ENCODE peak calls at places on chromosomes 5 and 9, in eight cellular contexts. U, S, E, V, C, D, O and Q are unnamed samples. For H3K4me1, the result is how much of the 10 kb centered on the place peaks cover.

GRCh38 chr9:70658765-70659164 is 244.3 kb upstream of the KLF9 start:
- DNase-seq in D (no peak), V (no peak), S (no peak), C (no peak), O (no peak), U (no peak), E (no peak), Q (no peak)

GRCh38 chr5:147819371-147819770 is 12.1 kb downstream of the SPINK1 start:
- DNase-seq in E (no peak), V (no peak), C (no peak), S (no peak), U (no peak), D (no peak), O (no peak), Q (no peak)

GRCh38 chr5:32420506-32420905 is 24.0 kb downstream of the ZFR start:
- DNase-seq in U (no peak), O (no peak), S (no peak), C (no peak), V (no peak), E (peak), D (no peak), Q (no peak)

GRCh38 chr9:136724772-136725171 is 12.4 kb downstream of the DIPK1B start:
- DNase-seq in C (no peak), O (no peak), U (no peak), E (no peak), V (no peak), D (no peak), S (no peak), Q (no peak)

GRCh38 chr9:121612511-121612998 is 38.9 kb upstream of the DAB2IP start:
- DNase-seq in C (no peak), O (peak), D (no peak), V (no peak), U (no peak), E (no peak), S (peak), Q (peak)

GRCh38 chr9:129291041-129291501 is 113.0 kb upstream of the IER5L start:
- DNase-seq in S (no peak), C (peak), O (no peak), U (no peak), V (no peak), E (no peak), D (peak), Q (no peak)

GRCh38 chr5:55920784-55921183 is 69.6 kb downstream of the IL31RA start:
- DNase-seq in E (no peak), V (no peak), D (no peak), U (no peak), O (no peak), C (no peak), S (no peak), Q (peak)

GRCh38 chr9:125238127-125238914 is 2.8 kb downstream of the HSPA5 start:
- DNase-seq in S (no peak), U (no peak), O (no peak), D (no peak), C (no peak), V (no peak), E (no peak), Q (no peak)

GRCh38 chr9:111870774-111871542 is 25.7 kb upstream of the UGCG start:
- DNase-seq in O (no peak), U (no peak), V (no peak), S (no peak), C (no peak), D (no peak), E (no peak), Q (no peak)

GRCh38 chr9:137341227-137341626 is 39.2 kb upstream of the NRARP start:
- DNase-seq in U (peak), C (no peak), V (no peak), O (no peak), E (no peak), D (no peak), S (no peak), Q (no peak)

GRCh38 chr5:132090107-132090506 is 16.5 kb downstream of the CSF2 start:
- DNase-seq in O (no peak), U (no peak), S (no peak), C (no peak), E (peak), V (no peak), D (no peak), Q (no peak)

GRCh38 chr5:131218392-131218791 is 45.5 kb upstream of the CDC42SE2 start:
- DNase-seq in E (peak), S (no peak), V (no peak), O (no peak), C (no peak), U (no peak), D (no peak), Q (no peak)

DNA sequence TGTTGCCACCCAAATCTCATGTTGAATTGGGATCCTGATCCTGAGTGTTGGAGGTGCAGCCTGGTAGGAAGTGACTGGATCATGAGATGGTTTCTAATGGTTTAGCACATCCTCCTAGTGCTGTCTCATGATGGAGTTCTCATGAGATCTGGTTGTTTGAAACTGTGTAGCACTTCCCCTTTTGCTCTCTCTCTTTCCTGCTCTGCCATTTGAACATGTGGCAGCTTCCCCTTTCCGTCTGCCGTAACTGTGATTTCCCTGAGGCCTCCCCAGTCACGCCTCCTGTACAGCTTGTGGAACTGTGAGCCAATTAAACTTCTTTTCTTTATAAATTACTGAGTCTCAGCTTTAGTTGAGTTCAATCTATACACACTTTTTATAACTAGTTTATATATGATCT is 756.8 kb upstream of the CDH6 start:
- DNase-seq in O (no peak), D (no peak), E (no peak), V (no peak), S (no peak), U (peak), C (no peak), Q (no peak)
- H3K4me3 ChIP-seq in O (no peak), D (no peak), E (no peak), V (no peak), S (no peak), U (no peak), C (no peak), Q (no peak)

DNA sequence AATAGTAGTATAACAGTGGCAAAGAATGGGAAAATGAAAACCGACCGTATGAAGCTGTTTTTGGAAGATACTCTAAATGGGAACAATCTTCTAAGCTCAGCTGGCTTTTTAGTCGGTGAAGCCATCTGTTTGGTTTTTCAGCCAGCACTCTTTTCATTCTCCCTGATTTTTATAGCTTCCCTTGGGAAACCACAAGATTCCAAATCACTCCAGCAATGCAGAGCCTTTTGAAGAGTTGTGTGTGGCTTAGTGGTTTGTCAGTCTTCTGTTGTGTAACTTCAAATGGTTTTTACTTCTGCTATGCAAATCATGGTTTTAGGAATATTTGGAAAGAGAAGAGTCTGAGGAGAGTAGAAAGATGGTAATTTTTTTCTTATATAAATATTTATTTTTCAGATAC is 180.7 kb downstream of the KDM4C start:
- DNase-seq in C (no peak), O (no peak), V (no peak), U (no peak), S (no peak), D (no peak), E (peak), Q (no peak)
- H3K4me1 ChIP-seq in C (under half), O (under half), V (under half), U (under half), S (under half), D (under half), E (under half), Q (under half)

GRCh38 chr5:150307617-150308426 is 5.1 kb upstream of the ARSI start:
- DNase-seq in O (no peak), C (no peak), V (no peak), E (no peak), U (no peak), D (no peak), S (no peak), Q (no peak)

GRCh38 chr5:150309898-150310269 is 7.2 kb upstream of the ARSI start:
- DNase-seq in U (no peak), V (no peak), S (no peak), E (no peak), D (no peak), O (no peak), C (no peak), Q (no peak)

GRCh38 chr5:150306775-150307174 is 4.1 kb upstream of the ARSI start:
- DNase-seq in O (no peak), C (no peak), D (no peak), S (no peak), V (no peak), E (no peak), U (no peak), Q (no peak)

GRCh38 chr5:150311015-150311692 is 8.4 kb upstream of the ARSI start:
- DNase-seq in C (no peak), E (no peak), O (no peak), U (no peak), V (no peak), S (no peak), D (no peak), Q (no peak)

GRCh38 chr5:150309101-150309897 is 6.6 kb upstream of the ARSI start:
- DNase-seq in V (no peak), S (no peak), E (no peak), O (no peak), C (no peak), D (no peak), U (peak), Q (no peak)
- H3K4me3 ChIP-seq in V (no peak), S (no peak), E (no peak), O (no peak), C (no peak), D (no peak), U (no peak), Q (no peak)

GRCh38 chr5:151066920-151067319 is 13.9 kb downstream of the TNIP1 start:
- DNase-seq in U (no peak), O (no peak), C (no peak), S (no peak), D (no peak), V (no peak), E (no peak), Q (no peak)
- H3K4me1 ChIP-seq in U (half or more), O (half or more), C (half or more), S (half or more), D (under half), V (half or more), E (half or more), Q (under half)

GRCh38 chr5:38648703-38649291 is 92.4 kb upstream of the LIFR start:
- DNase-seq in O (no peak), E (no peak), C (no peak), D (no peak), U (no peak), V (no peak), S (no peak), Q (no peak)

GRCh38 chr5:38653389-38653788 is 96.9 kb upstream of the LIFR start:
- DNase-seq in C (no peak), U (no peak), S (no peak), V (no peak), E (no peak), O (no peak), D (no peak), Q (no peak)

GRCh38 chr5:38651806-38652205 is 95.4 kb upstream of the LIFR start:
- DNase-seq in O (no peak), C (no peak), U (no peak), E (no peak), D (no peak), S (no peak), V (no peak), Q (no peak)

GRCh38 chr5:38655691-38656090 is 99.2 kb upstream of the LIFR start:
- DNase-seq in V (no peak), D (no peak), U (no peak), S (no peak), E (no peak), C (no peak), O (no peak), Q (no peak)

DNA sequence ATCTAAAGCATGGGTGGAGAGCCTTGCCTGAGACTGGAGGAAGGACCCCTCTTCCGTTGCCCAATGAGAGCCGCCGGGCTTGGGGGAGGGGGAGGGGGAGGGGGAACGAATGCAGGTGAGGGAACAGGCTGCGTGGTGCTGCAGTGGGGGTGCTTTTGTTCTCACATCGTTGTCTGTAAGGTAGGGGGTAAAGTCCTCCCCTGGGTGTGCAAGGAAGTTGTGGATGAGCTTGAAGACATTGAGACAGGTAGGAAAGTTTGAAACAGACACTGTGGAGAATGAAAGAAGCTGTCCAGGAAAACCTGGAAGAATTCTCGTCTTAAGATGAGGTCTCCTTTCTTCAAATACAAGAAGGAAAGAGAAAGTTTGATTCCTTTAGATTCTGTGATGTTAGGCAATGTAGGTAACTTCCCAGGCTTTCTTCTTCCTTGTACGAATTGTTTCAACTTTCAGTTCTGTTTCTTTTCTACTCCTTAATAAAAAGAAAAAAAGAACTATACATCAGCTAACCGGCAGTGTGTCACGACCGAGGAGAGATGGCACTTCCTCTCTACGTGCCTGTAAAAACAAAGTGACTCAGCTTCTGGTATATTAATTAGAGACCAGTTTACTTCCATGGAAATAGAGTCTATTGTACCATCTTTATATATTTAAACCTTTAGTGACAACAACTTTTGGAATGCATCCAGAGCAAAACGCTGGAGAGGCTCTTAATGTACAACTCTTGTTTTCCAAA is 94.3 kb upstream of the LIFR start:
- DNase-seq in V (no peak), C (no peak), E (peak), O (no peak), D (no peak), S (no peak), U (no peak), Q (no peak)
- H3K4me3 ChIP-seq in V (no peak), C (no peak), E (no peak), O (peak), D (no peak), S (peak), U (no peak), Q (no peak)

GRCh38 chr5:54022156-54022685 is 288.2 kb downstream of the ARL15 start:
- DNase-seq in V (no peak), U (no peak), S (no peak), C (no peak), D (no peak), E (no peak), O (no peak), Q (no peak)

GRCh38 chr5:54017580-54017979 is 292.8 kb downstream of the ARL15 start:
- DNase-seq in U (no peak), V (no peak), E (no peak), O (no peak), S (no peak), C (no peak), D (no peak), Q (no peak)

GRCh38 chr5:54021413-54022155 is 288.8 kb downstream of the ARL15 start:
- DNase-seq in D (no peak), C (no peak), S (no peak), V (no peak), U (no peak), E (peak), O (no peak), Q (no peak)

GRCh38 chr5:54013556-54014157 is 296.7 kb downstream of the ARL15 start:
- DNase-seq in V (peak), D (peak), U (no peak), E (peak), O (no peak), C (peak), S (no peak), Q (peak)

DNA sequence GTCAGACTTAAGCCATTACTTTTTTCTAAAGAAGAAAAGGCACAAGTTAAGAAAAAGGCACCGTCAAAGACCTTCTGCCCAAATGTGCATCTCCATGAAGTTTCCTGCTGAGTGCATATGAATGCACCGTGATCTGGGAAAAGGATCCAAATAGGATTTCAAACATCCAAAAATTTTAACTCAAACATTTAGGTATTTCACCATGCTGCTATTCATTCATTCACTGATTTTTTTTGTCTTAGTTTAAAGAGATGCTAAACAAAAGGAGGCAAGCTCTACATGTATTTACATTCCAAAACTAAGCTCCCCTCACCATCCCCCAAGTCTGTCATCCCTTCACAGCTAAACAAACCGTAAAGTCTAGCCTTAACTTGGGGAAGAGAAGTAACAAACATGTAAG is 291.9 kb downstream of the ARL15 start:
- DNase-seq in S (no peak), D (no peak), C (no peak), O (no peak), U (no peak), E (peak), V (no peak), Q (no peak)
- H3K4me1 ChIP-seq in S (under half), D (under half), C (under half), O (under half), U (under half), E (under half), V (under half), Q (under half)

GRCh38 chr9:87711857-87712800 is 13.8 kb upstream of the CTSL start:
- DNase-seq in D (no peak), V (peak), S (no peak), E (peak), U (no peak), O (no peak), C (peak), Q (no peak)

GRCh38 chr9:87712801-87713277 is 13.1 kb upstream of the CTSL start:
- DNase-seq in U (no peak), C (no peak), E (no peak), V (no peak), O (no peak), D (no peak), S (no peak), Q (no peak)

GRCh38 chr9:87713278-87713989 is 12.5 kb upstream of the CTSL start:
- DNase-seq in D (peak), S (peak), V (peak), U (no peak), C (peak), O (peak), E (peak), Q (peak)

GRCh38 chr9:87714819-87715218 is 11.1 kb upstream of the CTSL start:
- DNase-seq in V (peak), O (no peak), C (no peak), D (peak), U (no peak), E (peak), S (peak), Q (no peak)

DNA sequence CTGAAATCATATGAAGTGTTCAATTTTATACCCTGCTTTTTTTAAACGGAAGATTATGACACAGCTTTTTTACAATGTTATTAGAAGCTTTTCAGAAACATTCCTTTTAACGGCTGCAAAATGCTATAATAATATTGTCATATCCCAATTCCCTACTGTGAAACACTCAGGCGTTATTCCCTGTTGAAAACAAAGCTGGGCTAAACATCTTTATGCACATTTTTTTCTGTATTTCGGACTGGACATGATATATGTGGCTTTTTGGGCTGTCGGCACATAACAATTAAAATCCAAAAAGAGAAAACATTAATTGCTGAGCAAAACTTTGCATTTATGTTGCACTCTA is 12.0 kb upstream of the CTSL start:
- DNase-seq in D (no peak), E (no peak), C (no peak), V (no peak), S (no peak), O (no peak), U (no peak), Q (no peak)
- H3K4me3 ChIP-seq in D (no peak), E (no peak), C (no peak), V (no peak), S (no peak), O (no peak), U (no peak), Q (no peak)